ENCODE peak calls at places on chromosomes 7 and 10, in five cellular contexts. F is PC-3, B is astrocyte, G is keratinocyte, S is HCT116. X is an unnamed sample.

GRCh38 chr7:17144313-17144712 is 154.1 kb upstream of the AHR start:
- DNase-seq in G (no peak), B (peak), F (peak), S (no peak), X (peak)

GRCh38 chr7:116727432-116728009 is 55.5 kb downstream of the MET start:
- DNase-seq in B (peak), S (no peak), G (no peak), F (peak), X (no peak)

GRCh38 chr7:75866129-75866496 is 12.7 kb upstream of the RHBDD2 start:
- DNase-seq in G (no peak), F (no peak), S (no peak), B (no peak), X (no peak)

GRCh38 chr10:11242443-11243386 is 225.0 kb downstream of the CELF2 start:
- DNase-seq in B (peak), S (no peak), F (no peak), G (no peak), X (peak)

GRCh38 chr7:77453531-77453930 is 37.4 kb upstream of the GSAP start:
- DNase-seq in F (peak), S (no peak), B (no peak), G (no peak), X (peak)

GRCh38 chr7:26937956-26938623 is 73.7 kb upstream of the SKAP2 start:
- DNase-seq in B (no peak), S (no peak), G (no peak), F (peak), X (no peak)

GRCh38 chr7:129351320-129351719 is 82.9 kb upstream of the STRIP2 start:
- DNase-seq in S (no peak), F (no peak), G (no peak), B (peak), X (no peak)

GRCh38 chr10:58044072-58044471 is 223.6 kb downstream of the IPMK start:
- DNase-seq in S (no peak), F (peak), B (peak), G (no peak), X (no peak)

GRCh38 chr10:24894309-24894708 is 58.1 kb downstream of the PRTFDC1 start:
- DNase-seq in G (no peak), B (peak), S (no peak), F (no peak), X (peak)

GRCh38 chr7:20299647-20300312 is 30.9 kb upstream of the ITGB8 start:
- DNase-seq in B (peak), F (no peak), G (no peak), S (no peak), X (no peak)
- H3K27ac ChIP-seq in B (no peak), F (no peak), G (no peak), S (no peak), X (no peak)

GRCh38 chr10:15096661-15097010 is 519 bp upstream of the RPP38 start:
- DNase-seq in G (no peak), S (no peak), F (no peak), B (no peak), X (no peak)

GRCh38 chr10:15097011-15097812 is at the start of gene RPP38:
- DNase-seq in S (peak), G (peak), F (peak), B (peak), X (peak)

GRCh38 chr10:15103513-15103912 is 6.4 kb downstream of the RPP38 start:
- DNase-seq in B (no peak), S (no peak), G (no peak), F (no peak), X (no peak)

GRCh38 chr10:15099886-15100285 is 2.7 kb downstream of the RPP38 start:
- DNase-seq in B (no peak), S (no peak), F (no peak), G (no peak), X (no peak)
- H3K4me2 ChIP-seq in B (no peak), S (no peak), F (no peak), G (no peak), X (no peak)

GRCh38 chr10:49396666-49396999 is 744 bp upstream of the DRGX start:
- DNase-seq in S (no peak), G (no peak), F (no peak), B (no peak), X (no peak)
- TF ChIP-seq EZH2 in S (no peak), G (no peak), F (no peak), B (no peak), X (no peak)

GRCh38 chr7:128121731-128122576 is 90.7 kb upstream of the LRRC4 start:
- DNase-seq in G (no peak), S (no peak), B (no peak), F (no peak), X (no peak)
- H3K27ac ChIP-seq in G (peak), S (no peak), B (no peak), F (no peak), X (no peak)

GRCh38 chr10:95819620-95820329 is 63.8 kb downstream of the ENTPD1 start:
- DNase-seq in S (no peak), G (no peak), F (no peak), B (no peak), X (peak)
- H3K4me2 ChIP-seq in S (no peak), G (no peak), F (no peak), B (no peak), X (peak)

DNA sequence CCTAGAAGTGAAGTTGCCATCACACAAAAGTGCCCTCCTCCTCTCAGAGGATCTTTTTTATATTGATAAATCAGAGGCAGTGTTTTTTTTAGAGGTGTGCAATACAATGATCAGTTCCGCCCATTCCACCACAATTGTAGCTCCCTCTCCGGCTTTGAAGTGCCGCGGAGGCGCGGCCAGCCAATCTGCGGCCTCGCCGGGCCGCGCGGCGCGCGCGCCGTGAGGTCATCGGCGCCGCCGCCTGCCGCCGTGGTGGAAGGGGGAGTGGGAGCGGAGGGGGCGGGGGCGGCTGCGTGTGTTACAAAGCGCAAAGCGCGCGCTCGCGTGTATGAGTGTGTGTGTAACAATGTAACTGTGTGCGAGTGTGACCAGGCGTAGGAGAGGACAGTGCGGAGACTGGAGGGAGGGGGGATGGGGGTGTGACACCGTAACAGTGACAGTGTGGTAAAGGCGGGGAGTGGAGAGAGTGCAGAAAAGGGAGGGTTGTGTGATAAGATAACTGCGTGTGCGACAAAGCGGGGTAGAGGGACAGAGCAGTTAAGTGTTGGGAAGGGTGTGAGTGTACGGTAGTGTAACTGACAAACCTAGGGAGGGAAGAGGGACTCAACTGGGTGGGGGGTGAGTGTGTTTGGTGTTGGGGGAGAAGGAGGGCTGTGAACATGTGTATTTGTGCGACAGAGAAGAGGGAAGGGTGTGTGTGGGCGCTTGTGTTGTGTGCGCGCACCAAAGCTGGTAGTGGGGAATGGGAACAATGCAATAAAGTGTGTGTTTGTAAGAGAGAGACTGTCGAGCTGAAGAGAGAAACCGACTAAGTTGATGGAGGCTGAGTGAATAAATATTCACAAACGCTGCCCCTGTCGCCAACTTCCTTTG is at the start of gene SP8:
- DNase-seq in B (no peak), S (no peak), F (no peak), G (no peak), X (peak)
- TF ChIP-seq EZH2 in B (peak), S (no peak), F (no peak), G (peak), X (peak)

DNA sequence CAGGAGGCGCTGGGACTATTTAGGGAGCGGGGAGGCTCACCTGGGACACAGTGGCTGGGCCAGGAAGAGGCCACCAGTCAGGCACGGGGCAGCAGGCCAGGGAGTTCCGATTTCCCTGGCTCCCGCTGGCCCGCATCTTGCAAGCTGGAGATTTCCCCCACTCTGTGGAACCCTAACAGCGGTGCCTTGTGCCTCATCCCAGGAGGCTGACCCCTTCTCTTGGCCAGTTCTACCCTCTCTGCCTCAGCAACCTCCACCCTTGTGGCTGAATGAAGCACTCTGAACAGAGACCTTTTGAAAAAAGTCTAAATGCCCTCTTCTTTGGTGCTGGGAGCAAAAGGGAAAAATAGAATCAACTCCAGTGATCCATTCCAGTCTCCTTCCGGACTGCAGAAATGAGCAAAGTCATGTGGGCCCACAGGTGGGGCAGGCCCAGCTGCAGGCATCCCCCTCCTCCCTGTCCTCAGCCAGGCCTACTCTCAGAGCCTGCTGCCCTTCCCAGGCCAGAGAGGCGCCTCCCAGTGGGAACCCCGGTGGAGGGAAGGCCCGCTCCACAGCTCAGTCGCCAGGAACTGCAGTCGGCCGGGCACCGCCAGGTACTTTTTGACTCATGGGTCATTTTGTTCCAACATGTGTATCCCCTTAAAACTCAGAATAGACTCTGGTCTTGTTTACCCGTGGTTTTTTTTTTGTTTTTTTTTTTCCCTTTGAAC is 155.5 kb downstream of the ZNF248 start:
- DNase-seq in S (no peak), F (no peak), B (no peak), G (no peak), X (no peak)
- H3K27ac ChIP-seq in S (no peak), F (no peak), B (no peak), G (no peak), X (no peak)

DNA sequence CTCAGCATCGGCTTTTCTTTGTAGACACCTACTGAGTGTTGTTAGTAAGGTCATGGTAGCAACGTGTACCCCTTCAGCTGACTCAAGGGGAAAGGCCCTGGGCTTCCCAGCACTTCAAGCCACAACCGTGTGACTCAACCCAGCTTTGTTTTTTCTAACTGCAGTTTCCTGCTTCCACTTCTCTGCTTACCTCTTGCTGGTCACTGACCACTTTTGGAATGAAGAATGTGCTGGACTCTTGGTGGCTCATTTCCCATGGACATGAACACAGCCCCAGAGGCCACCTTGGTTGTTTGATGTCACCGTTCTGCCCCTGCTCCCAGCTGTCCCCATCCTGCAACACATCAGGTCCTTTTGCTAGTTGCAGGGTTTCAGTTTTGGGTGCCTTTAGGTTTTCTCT is 69.5 kb upstream of the ZNF438 start:
- DNase-seq in B (peak), F (peak), G (peak), S (peak), X (peak)
- H3K4me2 ChIP-seq in B (peak), F (peak), G (no peak), S (peak), X (peak)

X was measured in endothelial cell of umbilical vein.